ENCODE peak calls at places on chromosomes 4 and X, in six cellular contexts. P is neural progenitor cell, D is ovary, Q is OCI-LY7, B is DND-41, C is SJSA1. Y is an unnamed sample.

GRCh38 chr4:150849016-150849415 is 166.1 kb downstream of the LRBA start:
- DNase-seq in B (no peak), C (no peak), P (no peak), D (no peak), Q (no peak), Y (no peak)

GRCh38 chr4:139599594-139600374 is 43.8 kb upstream of the SETD7 start:
- DNase-seq in P (no peak), B (no peak), D (no peak), C (no peak), Q (no peak), Y (no peak)

GRCh38 chrX:38045697-38046096 is 39.3 kb downstream of the SYTL5 start:
- DNase-seq in P (no peak), D (no peak), B (no peak), Q (no peak), C (no peak), Y (peak)

GRCh38 chr4:163554870-163555465 is 60.5 kb downstream of the TMA16 start:
- DNase-seq in P (no peak), Q (peak), B (no peak), D (no peak), C (no peak), Y (no peak)

GRCh38 chr4:173013232-173013932 is 155.2 kb upstream of the GALNT7 start:
- DNase-seq in D (no peak), B (peak), Q (peak), C (no peak), P (peak), Y (no peak)

GRCh38 chr4:142713282-142714030 is 132.6 kb downstream of the INPP4B start:
- DNase-seq in P (no peak), B (no peak), C (no peak), Q (no peak), D (no peak), Y (no peak)

GRCh38 chrX:9682456-9682855 is 83.2 kb downstream of the GPR143 start:
- DNase-seq in C (no peak), P (peak), B (no peak), Q (no peak), D (no peak), Y (no peak)

GRCh38 chr4:79528241-79528706 is 120.2 kb upstream of the GK2 start:
- DNase-seq in D (no peak), P (no peak), Q (no peak), B (peak), C (no peak), Y (no peak)

GRCh38 chr4:139718833-139719232 is 53.2 kb downstream of the MGST2 start:
- DNase-seq in D (no peak), Q (no peak), C (no peak), B (no peak), P (no peak), Y (no peak)

GRCh38 chr4:176841730-176842129 is 49.0 kb upstream of the VEGFC start:
- DNase-seq in C (no peak), D (no peak), P (no peak), B (no peak), Q (no peak), Y (no peak)

GRCh38 chr4:10207116-10207515 is 90.5 kb upstream of the WDR1 start:
- DNase-seq in B (no peak), D (no peak), C (no peak), Q (no peak), P (no peak), Y (no peak)

GRCh38 chr4:82898322-82899243 is 2.0 kb upstream of the THAP9 start:
- DNase-seq in C (peak), Q (peak), B (no peak), D (no peak), P (no peak), Y (no peak)

DNA sequence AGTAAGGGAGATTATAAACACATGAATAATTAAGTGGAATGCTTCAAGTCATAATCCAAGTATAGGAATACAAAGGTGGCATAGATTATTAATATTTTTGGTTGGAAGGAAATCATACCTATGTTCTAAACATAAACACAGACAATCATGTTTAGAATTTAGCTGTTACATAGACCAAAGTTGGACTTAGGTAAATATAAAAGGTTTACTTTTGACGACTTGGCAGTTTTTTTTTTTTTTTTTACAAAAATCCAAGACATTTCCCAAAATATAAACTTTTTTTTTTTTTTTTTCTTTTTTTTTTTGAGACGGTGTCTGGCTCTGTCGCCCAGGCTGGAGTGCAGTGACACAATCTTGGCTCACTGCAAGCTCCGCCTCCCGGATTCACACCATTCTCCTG is 3.5 kb upstream of the N4BP2 start:
- DNase-seq in C (no peak), B (no peak), D (no peak), P (no peak), Q (no peak), Y (no peak)
- H3K27ac ChIP-seq in C (no peak), B (no peak), D (no peak), P (no peak), Q (no peak), Y (no peak)

GRCh38 chr4:119142837-119143236 is 7.2 kb downstream of the MYOZ2 start:
- DNase-seq in Q (no peak), P (no peak), D (no peak), B (no peak), C (no peak), Y (no peak)

GRCh38 chr4:119139822-119140252 is 4.2 kb downstream of the MYOZ2 start:
- DNase-seq in C (no peak), P (no peak), B (no peak), Q (peak), D (no peak), Y (no peak)

GRCh38 chr4:119138046-119138445 is 2.4 kb downstream of the MYOZ2 start:
- DNase-seq in P (peak), C (no peak), Q (no peak), B (no peak), D (no peak), Y (no peak)

GRCh38 chr4:119136541-119136940 is 909 bp downstream of the MYOZ2 start:
- DNase-seq in D (no peak), B (no peak), C (no peak), Q (no peak), P (no peak), Y (no peak)

GRCh38 chr4:119139316-119139715 is 3.7 kb downstream of the MYOZ2 start:
- DNase-seq in B (no peak), P (no peak), C (no peak), D (no peak), Q (no peak), Y (no peak)
- H3K4me3 ChIP-seq in B (no peak), P (no peak), C (no peak), D (no peak), Q (peak), Y (peak)

GRCh38 chrX:110082156-110082555 is 79.2 kb downstream of the TMEM164 start:
- DNase-seq in D (peak), P (no peak), Q (no peak), B (no peak), C (no peak), Y (no peak)
- H3K27ac ChIP-seq in D (no peak), P (no peak), Q (no peak), B (no peak), C (no peak), Y (peak)

GRCh38 chrX:151396042-151396826 is 772 bp upstream of the VMA21 start:
- DNase-seq in P (no peak), Q (peak), B (peak), D (peak), C (no peak), Y (no peak)

GRCh38 chrX:151397741-151398070 is 700 bp downstream of the VMA21 start:
- DNase-seq in P (no peak), B (peak), C (no peak), Q (peak), D (no peak), Y (no peak)

GRCh38 chrX:151402719-151403390 is 5.8 kb downstream of the VMA21 start:
- DNase-seq in D (no peak), B (no peak), P (no peak), Q (no peak), C (no peak), Y (no peak)

GRCh38 chrX:151396827-151397740 is at the start of gene VMA21:
- DNase-seq in D (peak), C (peak), P (peak), B (peak), Q (peak), Y (peak)

DNA sequence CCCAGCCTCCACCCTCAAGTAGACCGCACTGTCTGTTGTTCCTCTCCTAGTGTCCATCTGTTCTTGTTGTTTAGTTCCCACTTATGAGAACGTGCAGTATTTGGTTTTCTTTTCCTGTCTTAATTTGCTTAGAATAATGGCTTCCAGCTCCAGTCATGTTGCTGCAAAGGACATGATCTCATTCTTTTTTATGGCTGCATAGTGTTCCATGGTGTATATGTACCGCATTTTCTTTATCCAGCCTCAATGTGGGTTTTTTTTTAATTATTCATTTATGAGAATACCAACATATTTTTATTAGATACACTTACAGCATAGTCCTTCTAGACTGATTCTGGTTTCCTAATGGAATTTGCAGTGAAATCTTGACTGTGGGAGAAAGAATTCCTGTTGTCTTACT is 1.3 kb downstream of the VMA21 start:
- DNase-seq in B (no peak), P (no peak), Q (peak), C (no peak), D (no peak), Y (no peak)
- H3K4me3 ChIP-seq in B (peak), P (peak), Q (peak), C (no peak), D (no peak), Y (no peak)

GRCh38 chr4:88610771-88611170 is 18.5 kb downstream of the HERC3 start:
- DNase-seq in B (no peak), C (no peak), Q (no peak), P (no peak), D (peak), Y (peak)

GRCh38 chr4:88614058-88614457 is 21.8 kb downstream of the HERC3 start:
- DNase-seq in C (no peak), D (no peak), B (no peak), P (no peak), Q (no peak), Y (no peak)

GRCh38 chr4:88609387-88609786 is 17.1 kb downstream of the HERC3 start:
- DNase-seq in B (no peak), Q (no peak), C (no peak), P (no peak), D (no peak), Y (no peak)

GRCh38 chr4:88616275-88616996 is 24.2 kb downstream of the HERC3 start:
- DNase-seq in C (no peak), D (no peak), Q (no peak), B (no peak), P (no peak), Y (no peak)

GRCh38 chr4:88613417-88613875 is 21.2 kb downstream of the HERC3 start:
- DNase-seq in B (peak), P (no peak), D (no peak), C (no peak), Q (peak), Y (no peak)
- H3K27ac ChIP-seq in B (peak), P (no peak), D (no peak), C (peak), Q (no peak), Y (peak)

GRCh38 chr4:90084277-90084966 is 42.8 kb upstream of the CCSER1 start:
- DNase-seq in C (no peak), P (no peak), Q (no peak), B (no peak), D (no peak), Y (no peak)

GRCh38 chr4:90080116-90080515 is 47.1 kb upstream of the CCSER1 start:
- DNase-seq in P (no peak), Q (no peak), C (no peak), B (no peak), D (no peak), Y (no peak)

GRCh38 chr4:90081432-90082195 is 45.6 kb upstream of the CCSER1 start:
- DNase-seq in D (no peak), Q (no peak), P (no peak), B (no peak), C (no peak), Y (no peak)

DNA sequence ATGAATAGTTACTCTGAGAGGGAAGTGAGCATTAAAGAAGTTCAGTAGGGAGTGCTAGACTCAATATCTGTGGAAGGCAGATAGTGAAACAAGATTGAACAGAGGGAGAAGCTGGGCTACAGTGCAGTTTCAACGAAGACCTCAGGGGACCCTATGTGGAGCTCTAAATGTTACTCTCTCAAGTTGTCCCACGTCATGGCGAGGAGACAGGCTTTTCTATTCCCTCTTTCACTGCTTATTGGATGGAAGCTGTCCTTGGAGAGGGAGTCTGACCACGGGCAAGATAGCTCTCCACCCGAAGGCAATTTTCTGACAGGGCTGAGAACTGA is 42.3 kb upstream of the CCSER1 start:
- DNase-seq in P (no peak), B (no peak), D (no peak), C (no peak), Q (no peak), Y (no peak)
- H3K4me3 ChIP-seq in P (no peak), B (no peak), D (no peak), C (no peak), Q (no peak), Y (no peak)

DNA sequence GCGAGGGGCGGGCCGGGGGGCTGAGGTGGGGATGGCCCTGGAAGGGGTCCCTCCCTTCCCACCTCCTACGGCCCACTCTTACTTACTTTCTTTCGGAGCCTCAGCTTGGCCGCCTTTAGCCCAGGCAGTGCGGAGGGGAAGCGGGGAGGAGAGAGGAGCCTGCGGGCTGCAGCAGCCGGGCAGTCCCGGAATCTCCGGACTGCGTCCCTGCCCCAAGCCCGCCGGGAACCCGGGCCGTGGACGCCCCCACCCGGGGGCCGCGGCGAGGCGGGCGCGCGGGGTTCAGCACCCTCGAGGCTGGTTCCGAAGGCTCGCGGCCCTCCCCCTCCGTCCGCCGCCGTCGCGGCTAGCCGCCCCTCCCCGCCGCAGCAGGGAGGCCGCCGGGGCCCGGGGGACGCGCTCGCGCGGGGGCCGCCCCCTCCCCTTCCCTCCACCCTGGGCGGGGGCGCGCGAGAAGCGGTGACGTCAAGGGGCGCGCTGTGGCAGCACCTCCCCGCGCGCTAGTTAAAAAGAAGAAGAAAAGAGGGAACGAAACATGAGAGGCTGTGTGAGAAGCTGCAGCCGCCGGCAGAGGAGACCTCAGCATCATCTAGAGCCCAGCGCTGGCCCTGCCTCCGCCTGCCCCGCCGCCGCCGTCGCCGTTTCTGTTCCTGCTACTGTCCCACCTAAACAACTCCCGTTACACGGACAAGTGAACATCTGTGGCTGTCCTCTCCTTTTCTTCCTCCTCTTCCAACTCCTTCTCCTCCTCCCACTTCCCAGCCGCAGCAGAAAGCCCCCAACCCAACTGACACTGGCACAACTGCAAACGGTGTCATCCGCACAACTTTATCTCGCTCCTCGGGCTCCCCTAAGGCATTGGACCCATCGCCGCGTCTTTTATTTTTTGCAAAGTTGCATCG is at the start of gene HHIP:
- DNase-seq in Q (no peak), B (peak), P (peak), D (peak), C (peak), Y (peak)
- H3K27ac ChIP-seq in Q (no peak), B (peak), P (no peak), D (peak), C (no peak), Y (no peak)

DNA sequence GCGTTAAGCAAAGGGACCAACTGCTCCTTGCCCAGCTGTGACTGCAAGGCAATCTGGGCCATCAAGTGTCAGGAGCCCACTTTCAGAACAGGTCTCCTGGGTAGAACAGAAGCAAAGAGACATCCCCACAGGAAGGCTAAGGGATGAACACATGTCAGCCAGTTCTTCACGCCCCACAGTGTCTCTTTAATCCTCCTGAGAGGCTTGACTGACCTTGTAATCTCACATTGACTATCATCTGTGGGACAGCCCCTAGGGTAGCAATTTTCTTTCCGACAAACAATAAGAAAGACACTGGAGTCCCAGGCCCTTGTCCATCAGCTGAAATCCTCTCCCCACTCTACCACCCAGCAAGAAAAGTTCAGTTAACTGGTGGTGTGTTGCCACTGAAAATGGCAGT is 1.0 kb downstream of the CHRDL1 start:
- DNase-seq in D (no peak), C (no peak), B (no peak), P (no peak), Q (no peak), Y (no peak)
- H3K4me3 ChIP-seq in D (no peak), C (no peak), B (no peak), P (peak), Q (no peak), Y (no peak)

GRCh38 chr4:156798438-156798837 is 173.2 kb downstream of the PDGFC start:
- DNase-seq in B (no peak), Q (no peak), C (no peak), P (no peak), D (no peak), Y (no peak)
- H3K27ac ChIP-seq in B (no peak), Q (no peak), C (no peak), P (no peak), D (no peak), Y (no peak)

DNA sequence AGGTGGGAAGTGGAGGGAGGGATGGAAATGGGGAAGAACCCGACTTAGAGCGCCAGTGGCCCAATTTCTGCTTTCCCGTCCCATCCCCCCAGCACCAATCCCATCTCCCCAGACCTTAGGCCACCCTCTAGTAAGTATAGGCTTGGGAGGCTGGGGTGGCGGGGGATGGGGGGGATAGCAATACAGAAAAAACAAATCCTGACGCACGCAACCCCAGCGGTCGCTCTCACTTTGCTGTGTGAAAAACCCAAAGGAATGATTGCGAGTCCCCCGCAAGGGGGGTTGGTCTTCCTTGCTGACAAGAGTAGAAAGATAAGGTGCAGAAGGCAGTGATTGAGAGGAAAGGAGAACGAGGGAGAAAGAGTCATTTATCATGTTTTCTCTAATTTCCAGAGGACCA is 854 bp downstream of the CPE start:
- DNase-seq in C (no peak), B (no peak), D (peak), P (peak), Q (no peak), Y (peak)
- H3K4me3 ChIP-seq in C (no peak), B (no peak), D (peak), P (peak), Q (no peak), Y (peak)